ENCODE peak calls at places on chromosomes 12 and 14, in four cellular contexts. Z, I, R and X are unnamed samples.

GRCh38 chr14:100042328-100042727 is 22.9 kb upstream of the EVL start:
- DNase-seq in Z (no peak), I (no peak), R (no peak), X (no peak)

GRCh38 chr12:101551362-101552114 is 43.2 kb upstream of the MYBPC1 start:
- DNase-seq in Z (no peak), I (no peak), R (no peak), X (no peak)

GRCh38 chr12:122021822-122022392 is at the start of gene BCL7A:
- DNase-seq in Z (peak; percentile 19), I (no peak), R (peak; percentile 88), X (peak; percentile 20)

GRCh38 chr14:51465486-51465885 is 186.2 kb upstream of the FRMD6 start:
- DNase-seq in Z (no peak), I (no peak), R (no peak), X (no peak)

GRCh38 chr14:94377866-94378470 is 10.4 kb downstream of the SERPINA1 start:
- DNase-seq in Z (no peak), I (no peak), R (no peak), X (no peak)

GRCh38 chr12:113231275-113232231 is 10.3 kb downstream of the TPCN1 start:
- DNase-seq in Z (peak; percentile 19), I (no peak), R (peak; percentile 42), X (no peak)

GRCh38 chr14:35051796-35052195 is 5.7 kb downstream of the FAM177A1 start:
- DNase-seq in Z (no peak), I (no peak), R (no peak), X (no peak)

GRCh38 chr14:31239673-31240072 is 32.1 kb upstream of the HECTD1 start:
- DNase-seq in Z (no peak), I (no peak), R (no peak), X (no peak)